ENCODE peak calls at places on chromosomes 16 and 17, in six cellular contexts. T is CD8-positive, alpha-beta T cell; M is DND-41; N is SK-N-SH; I is heart left ventricle; L is CD8-positive, alpha-beta memory T cell. K is an unnamed sample.

GRCh38 chr16:471353-472198 is 46.1 kb downstream of the RAB11FIP3 start:
- DNase-seq in L (no peak), N (peak; percentile 55), I (no peak), T (no peak), M (no peak), K (no peak)

GRCh38 chr16:19436540-19436939 is 18.9 kb downstream of the TMC5 start:
- DNase-seq in L (no peak), M (no peak), I (no peak), N (no peak), T (no peak), K (no peak)

GRCh38 chr16:83808573-83809014 is 816 bp downstream of the HSBP1 start:
- DNase-seq in N (peak; percentile 26), T (no peak), I (no peak), M (no peak), L (no peak), K (no peak)

GRCh38 chr17:42291136-42291535 is 2.8 kb downstream of the STAT5A start:
- DNase-seq in T (no peak), N (no peak), M (no peak), I (no peak), L (no peak), K (no peak)

GRCh38 chr16:23182206-23182674 is 305 bp upstream of the SCNN1G start:
- DNase-seq in T (peak; percentile 72), L (peak; percentile 69), I (peak; percentile 87), N (peak; percentile 95), M (no peak), K (peak; percentile 92)

GRCh38 chr17:12789976-12790805 is 893 bp downstream of the ARHGAP44 start:
- DNase-seq in L (no peak), M (no peak), N (no peak), I (no peak), T (no peak), K (peak; percentile 41)

GRCh38 chr16:67528222-67528869 is at the start of gene RIPOR1:
- DNase-seq in I (peak; percentile 87), L (no peak), N (peak; percentile 94), M (peak; percentile 56), T (peak; percentile 52), K (peak; percentile 53)

GRCh38 chr16:1208239-1208830 is 16.7 kb downstream of the TPSG1 start:
- DNase-seq in M (no peak), N (no peak), I (no peak), T (no peak), L (no peak), K (no peak)

GRCh38 chr17:73232587-73233373 is 28.9 kb downstream of the CPSF4L start:
- DNase-seq in M (no peak), T (peak; percentile 14), N (no peak), I (no peak), L (no peak), K (peak; percentile 46)

GRCh38 chr17:79801156-79802038 is 4.5 kb upstream of the CBX8 start:
- DNase-seq in I (no peak), L (no peak), N (no peak), M (no peak), T (no peak), K (no peak)

GRCh38 chr16:74568961-74569631 is 37.8 kb downstream of the GLG1 start:
- DNase-seq in N (no peak), I (no peak), L (no peak), T (no peak), M (no peak), K (no peak)

GRCh38 chr16:27685802-27686201 is 135.9 kb downstream of the KATNIP start:
- DNase-seq in I (no peak), L (no peak), N (no peak), T (no peak), M (no peak), K (no peak)

GRCh38 chr17:41617698-41618097 is 5.1 kb upstream of the KRT16 start:
- DNase-seq in L (no peak), I (peak; percentile 33), M (no peak), T (no peak), N (no peak), K (no peak)

GRCh38 chr17:27602721-27603445 is 28.1 kb upstream of the LGALS9 start:
- DNase-seq in I (peak; percentile 83), N (peak; percentile 87), L (peak; percentile 60), T (peak; percentile 79), M (peak; percentile 65), K (peak; percentile 70)

GRCh38 chr16:49575352-49576172 is 202.0 kb downstream of the C16orf78 start:
- DNase-seq in L (no peak), N (no peak), M (no peak), I (peak; percentile 70), T (no peak), K (peak; percentile 69)

GRCh38 chr17:75430159-75430748 is 24.8 kb upstream of the GRB2 start:
- DNase-seq in L (no peak), T (no peak), N (no peak), I (no peak), M (no peak), K (peak; percentile 14)

GRCh38 chr17:29784661-29785060 is 145.4 kb downstream of the SSH2 start:
- DNase-seq in M (no peak), T (no peak), I (no peak), L (no peak), N (no peak), K (no peak)

GRCh38 chr16:49462989-49463371 is 89.4 kb downstream of the C16orf78 start:
- DNase-seq in L (peak; percentile 25), T (no peak), N (no peak), M (peak; percentile 88), I (no peak), K (no peak)

GRCh38 chr16:67336111-67336510 is 9.5 kb downstream of the LRRC36 start:
- DNase-seq in T (no peak), N (no peak), L (no peak), M (no peak), I (no peak), K (no peak)

GRCh38 chr16:49018259-49018931 is 263.2 kb downstream of the CBLN1 start:
- DNase-seq in N (no peak), T (no peak), M (no peak), I (no peak), L (no peak), K (no peak)

GRCh38 chr17:45127209-45127582 is 5.1 kb downstream of the PLCD3 start:
- DNase-seq in T (no peak), L (no peak), M (no peak), I (no peak), N (no peak), K (no peak)

GRCh38 chr17:16872836-16873653 is 98.9 kb downstream of the TNFRSF13B start:
- DNase-seq in M (peak; percentile 51), T (peak; percentile 35), L (no peak), N (peak; percentile 83), I (no peak), K (no peak)

GRCh38 chr17:28270926-28271325 is 48.1 kb upstream of the TMEM97 start:
- DNase-seq in T (no peak), I (no peak), L (no peak), N (no peak), M (no peak), K (no peak)

GRCh38 chr16:49193596-49193995 is 88.0 kb downstream of the CBLN1 start:
- DNase-seq in M (no peak), T (no peak), N (no peak), I (no peak), L (no peak), K (no peak)

GRCh38 chr17:52106638-52107261 is 51.8 kb downstream of the CA10 start:
- DNase-seq in N (peak; percentile 69), L (no peak), M (peak; percentile 50), T (peak; percentile 4), I (no peak), K (peak; percentile 71)

GRCh38 chr16:10896165-10896564 is 19.2 kb downstream of the CIITA start:
- DNase-seq in M (no peak), L (no peak), T (no peak), N (no peak), I (no peak), K (no peak)

GRCh38 chr16:10895053-10895946 is 18.3 kb downstream of the CIITA start:
- DNase-seq in M (peak; percentile 78), N (no peak), I (no peak), L (no peak), T (peak; percentile 34), K (peak; percentile 66)

GRCh38 chr16:10889880-10890279 is 12.9 kb downstream of the CIITA start:
- DNase-seq in N (no peak), M (no peak), T (no peak), I (no peak), L (no peak), K (no peak)

GRCh38 chr16:10896723-10897122 is 19.7 kb downstream of the CIITA start:
- DNase-seq in I (no peak), T (no peak), L (no peak), N (no peak), M (no peak), K (no peak)

GRCh38 chr16:10892782-10893181 is 15.8 kb downstream of the CIITA start:
- DNase-seq in M (no peak), L (no peak), I (no peak), N (no peak), T (no peak), K (no peak)
- H3K27ac ChIP-seq in M (no peak overlapping the region), L (no peak overlapping the region), I (no peak overlapping the region), N (no peak overlapping the region), T (no peak overlapping the region), K (no peak overlapping the region)

GRCh38 chr17:82548681-82549303 is 29.3 kb downstream of the FOXK2 start:
- DNase-seq in L (no peak), I (peak; percentile 70), N (peak; percentile 26), M (no peak), T (peak; percentile 23), K (peak; percentile 63)
- H3K4me1 ChIP-seq in L (peaks cover 12% of the 10 kb centered on the region), I (peaks cover 68% of the 10 kb centered on the region), N (peaks cover 24% of the 10 kb centered on the region), M (no peaks in the 10 kb centered on the region), T (peaks cover 16% of the 10 kb centered on the region), K (peaks cover 43% of the 10 kb centered on the region)

DNA sequence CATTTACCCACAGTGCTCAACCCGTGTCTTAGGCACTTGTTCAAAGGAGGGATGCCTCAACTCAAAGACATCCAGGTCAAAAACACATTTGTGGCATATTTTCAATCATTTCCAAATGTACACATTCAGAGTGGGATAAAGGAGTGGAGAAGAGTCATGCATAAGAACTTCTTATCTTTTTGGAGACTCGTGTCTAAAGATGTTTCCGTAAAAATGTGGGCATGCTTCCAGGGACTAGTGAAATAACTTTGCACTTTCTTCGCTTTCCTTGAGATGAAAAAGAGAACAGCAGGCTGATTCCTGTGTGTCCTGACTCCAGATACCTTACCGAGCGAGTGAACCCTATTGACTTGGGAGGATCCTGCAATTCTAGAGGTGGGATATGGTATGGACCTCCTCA is 256.6 kb upstream of the KCNJ16 start:
- DNase-seq in N (no peak), I (no peak), M (no peak), L (no peak), T (no peak), K (no peak)
- H3K9me3 ChIP-seq in N (no peaks in the 10 kb centered on the region), I (no peaks in the 10 kb centered on the region), M (peaks cover 11% of the 10 kb centered on the region), L (no peaks in the 10 kb centered on the region), T (no peaks in the 10 kb centered on the region), K (no peaks in the 10 kb centered on the region)

GRCh38 chr16:87952751-87953150 is 1.5 kb downstream of the BANP start:
- DNase-seq in M (no peak), N (no peak), I (no peak), T (no peak), L (no peak), K (no peak)

GRCh38 chr16:87953308-87954208 is 2.3 kb downstream of the BANP start:
- DNase-seq in I (no peak), T (no peak), L (no peak), M (no peak), N (no peak), K (no peak)

GRCh38 chr16:87954826-87955225 is 3.6 kb downstream of the BANP start:
- DNase-seq in I (no peak), T (no peak), L (no peak), M (no peak), N (no peak), K (no peak)

GRCh38 chr16:87955302-87956168 is 4.3 kb downstream of the BANP start:
- DNase-seq in M (no peak), L (no peak), T (no peak), I (no peak), N (no peak), K (no peak)

GRCh38 chr16:87954361-87954760 is 3.1 kb downstream of the BANP start:
- DNase-seq in N (no peak), M (no peak), T (no peak), L (no peak), I (no peak), K (no peak)
- H3K27ac ChIP-seq in N (no peak overlapping the region), M (no peak overlapping the region), T (no peak overlapping the region), L (no peak overlapping the region), I (peak overlapping the region; percentile 99), K (no peak overlapping the region)